ENCODE peak calls at places on chromosomes 7 and 10, in seven cellular contexts. K is GM04504, A is sigmoid colon, V is Caki2, Z is glomerular endothelial cell, E is MCF 10A, B is GM20000. C is an unnamed sample.
A peak's percentile ranks its signal among the peaks of the same experiment; 100 is the strongest.

GRCh38 chr7:91240546-91240945 is 23.7 kb upstream of the FZD1 start:
- DNase-seq in K (no peak), A (no peak), V (no peak), Z (no peak), E (peak; percentile 72), B (no peak), C (no peak)

GRCh38 chr10:16689227-16689626 is 128.0 kb downstream of the RSU1 start:
- DNase-seq in K (no peak), A (no peak), V (no peak), Z (no peak), E (no peak), B (no peak), C (no peak)

GRCh38 chr10:100025528-100026070 is 15.9 kb upstream of the DNMBP start:
- DNase-seq in K (no peak), A (no peak), V (no peak), Z (no peak), E (no peak), B (no peak), C (no peak)

GRCh38 chr7:44147026-44147881 is 6.1 kb upstream of the MYL7 start:
- DNase-seq in K (no peak), A (peak; percentile 63), V (no peak), Z (no peak), E (no peak), B (no peak), C (no peak)

GRCh38 chr10:52997007-52997406 is 224.4 kb upstream of the MBL2 start:
- DNase-seq in K (no peak), A (no peak), V (no peak), Z (no peak), E (no peak), B (no peak), C (no peak)

GRCh38 chr7:1675036-1675671 is 5.1 kb downstream of the ELFN1 start:
- DNase-seq in K (no peak), A (peak; percentile 48), V (no peak), Z (no peak), E (no peak), B (no peak), C (no peak)

GRCh38 chr10:72088879-72089585 is 681 bp upstream of the SPOCK2 start:
- DNase-seq in K (peak; percentile 3), A (no peak), V (no peak), Z (no peak), E (no peak), B (peak; percentile 51), C (no peak)

GRCh38 chr10:73881221-73881919 is 7.0 kb upstream of the CAMK2G start:
- DNase-seq in K (no peak), A (no peak), V (no peak), Z (no peak), E (no peak), B (no peak), C (peak; percentile 64)

GRCh38 chr7:27083646-27084045 is 12.2 kb downstream of the HOXA1 start:
- DNase-seq in K (no peak), A (no peak), V (no peak), Z (no peak), E (no peak), B (peak; percentile 41), C (no peak)

GRCh38 chr10:49352323-49352722 is 43.6 kb downstream of the DRGX start:
- DNase-seq in K (no peak), A (no peak), V (no peak), Z (no peak), E (no peak), B (no peak), C (no peak)

GRCh38 chr10:132538031-132538789 is 623 bp downstream of the INPP5A start:
- DNase-seq in K (no peak), A (peak; percentile 80), V (no peak), Z (no peak), E (no peak), B (no peak), C (no peak)

GRCh38 chr10:114408968-114409444 is 4.7 kb upstream of the AFAP1L2 start:
- DNase-seq in K (no peak), A (peak; percentile 28), V (no peak), Z (no peak), E (no peak), B (no peak), C (no peak)

GRCh38 chr10:5669609-5670008 is 3.2 kb upstream of the ASB13 start:
- DNase-seq in K (no peak), A (no peak), V (no peak), Z (no peak), E (no peak), B (no peak), C (no peak)

GRCh38 chr7:140074780-140075179 is 12.0 kb upstream of the PARP12 start:
- DNase-seq in K (no peak), A (no peak), V (no peak), Z (no peak), E (no peak), B (no peak), C (no peak)

GRCh38 chr7:141317033-141317585 is 234.1 kb upstream of the AGK start:
- DNase-seq in K (no peak), A (no peak), V (no peak), Z (no peak), E (no peak), B (no peak), C (no peak)

GRCh38 chr10:131230166-131230565 is 81.4 kb downstream of the TCERG1L start:
- DNase-seq in K (no peak), A (no peak), V (no peak), Z (no peak), E (no peak), B (no peak), C (no peak)

GRCh38 chr7:149422065-149422913 is 38.6 kb downstream of the ZNF777 start:
- DNase-seq in K (peak; percentile 26), A (no peak), V (peak; percentile 67), Z (no peak), E (peak; percentile 69), B (peak; percentile 98), C (peak; percentile 85)

GRCh38 chr7:141045842-141046630 is 27.8 kb upstream of the TMEM178B start:
- DNase-seq in K (no peak), A (no peak), V (peak; percentile 88), Z (no peak), E (peak; percentile 24), B (no peak), C (no peak)

GRCh38 chr7:82335927-82336326 is 107.7 kb downstream of the CACNA2D1 start:
- DNase-seq in K (no peak), A (no peak), V (no peak), Z (no peak), E (peak; percentile 1), B (no peak), C (no peak)

GRCh38 chr7:121027761-121028681 is 39.5 kb downstream of the CPED1 start:
- DNase-seq in K (no peak), A (no peak), V (no peak), Z (no peak), E (no peak), B (no peak), C (no peak)

GRCh38 chr10:22148956-22149355 is 68.9 kb downstream of the EBLN1 start:
- DNase-seq in K (no peak), A (no peak), V (no peak), Z (peak; percentile 23), E (peak; percentile 47), B (no peak), C (peak; percentile 35)

GRCh38 chr10:103273026-103273425 is 3.9 kb upstream of the INA start:
- DNase-seq in K (peak; percentile 98), A (no peak), V (peak; percentile 85), Z (peak; percentile 42), E (peak; percentile 100), B (no peak), C (peak; percentile 97)

GRCh38 chr7:144836545-144836842 is 641 bp upstream of the TPK1 start:
- DNase-seq in K (no peak), A (no peak), V (no peak), Z (no peak), E (no peak), B (no peak), C (no peak)

GRCh38 chr7:104551226-104551625 is 222.8 kb downstream of the LHFPL3 start:
- DNase-seq in K (no peak), A (no peak), V (no peak), Z (no peak), E (no peak), B (no peak), C (no peak)